ENCODE peak calls at places on chromosome X, in six cellular contexts. I, B, S, F, M and P are unnamed samples.
A peak's percentile ranks its signal among the peaks of the same experiment; 100 is the strongest.

GRCh38 chrX:9997524-9997923 is 30.4 kb downstream of the CLDN34 start:
- DNase-seq in I (no peak), B (no peak), S (no peak), F (no peak), M (no peak), P (no peak)

GRCh38 chrX:22345884-22346283 is 73.2 kb downstream of the CBLL2 start:
- DNase-seq in I (peak; percentile 50), B (no peak), S (no peak), F (no peak), M (no peak), P (no peak)

GRCh38 chrX:70219938-70220764 is 14.3 kb upstream of the AWAT1 start:
- DNase-seq in I (peak; percentile 79), B (no peak), S (peak; percentile 36), F (no peak), M (no peak), P (peak; percentile 38)

GRCh38 chrX:133335027-133335426 is 80.3 kb downstream of the GPC4 start:
- DNase-seq in I (peak; percentile 51), B (no peak), S (peak; percentile 4), F (no peak), M (no peak), P (no peak)

GRCh38 chrX:17007134-17007768 is 60.8 kb downstream of the REPS2 start:
- DNase-seq in I (peak; percentile 47), B (no peak), S (no peak), F (no peak), M (no peak), P (no peak)

GRCh38 chrX:38985375-38985774 is 184.1 kb downstream of the MID1IP1 start:
- DNase-seq in I (peak; percentile 36), B (no peak), S (peak; percentile 26), F (no peak), M (no peak), P (no peak)

GRCh38 chrX:110116581-110116980 is 113.7 kb downstream of the TMEM164 start:
- DNase-seq in I (no peak), B (no peak), S (no peak), F (no peak), M (no peak), P (no peak)

GRCh38 chrX:152913354-152913753 is 15.5 kb downstream of the ZNF185 start:
- DNase-seq in I (no peak), B (no peak), S (no peak), F (no peak), M (no peak), P (no peak)

GRCh38 chrX:129523076-129524055 is at the start of gene SMARCA1:
- DNase-seq in I (peak; percentile 44), B (no peak), S (peak; percentile 28), F (peak; percentile 34), M (no peak), P (peak; percentile 23)

GRCh38 chrX:43631841-43632240 is 24.3 kb upstream of the MAOA start:
- DNase-seq in I (no peak), B (no peak), S (no peak), F (no peak), M (no peak), P (no peak)

GRCh38 chrX:134469481-134469880 is 9.5 kb downstream of the HPRT1 start:
- DNase-seq in I (peak; percentile 61), B (no peak), S (no peak), F (no peak), M (no peak), P (no peak)

GRCh38 chrX:25206761-25207160 is 191.0 kb upstream of the ARX start:
- DNase-seq in I (no peak), B (no peak), S (peak; percentile 34), F (no peak), M (no peak), P (no peak)

GRCh38 chrX:63920875-63921274 is 135.9 kb upstream of the ARHGEF9 start:
- DNase-seq in I (no peak), B (no peak), S (no peak), F (no peak), M (no peak), P (no peak)

GRCh38 chrX:63919081-63919480 is 134.1 kb upstream of the ARHGEF9 start:
- DNase-seq in I (no peak), B (no peak), S (no peak), F (no peak), M (no peak), P (no peak)

GRCh38 chrX:63922221-63922620 is 137.2 kb upstream of the ARHGEF9 start:
- DNase-seq in I (peak; percentile 9), B (no peak), S (peak; percentile 1), F (no peak), M (no peak), P (no peak)

GRCh38 chrX:63917296-63917695 is 132.3 kb upstream of the ARHGEF9 start:
- DNase-seq in I (no peak), B (no peak), S (no peak), F (no peak), M (no peak), P (no peak)

DNA sequence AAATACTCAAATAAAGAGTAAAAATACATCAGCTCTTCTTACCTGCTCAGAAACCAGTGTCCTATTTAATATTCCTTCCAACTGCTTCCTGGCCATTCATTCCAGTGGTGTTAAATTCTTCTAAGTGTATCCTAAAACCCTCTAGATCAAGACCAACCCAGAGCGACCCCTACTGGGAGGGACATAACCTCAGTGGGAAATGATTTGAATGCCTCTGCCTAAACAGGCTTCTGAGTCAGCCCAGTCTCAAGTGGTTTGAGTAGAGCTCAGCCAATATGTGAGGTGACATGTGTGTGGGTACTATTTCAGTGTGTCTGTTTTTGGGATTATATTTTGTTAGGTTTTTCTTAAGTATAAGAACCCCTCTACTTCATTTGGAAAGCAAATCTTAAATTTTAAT is 133.6 kb upstream of the ARHGEF9 start:
- DNase-seq in I (peak; percentile 31), B (no peak), S (no peak), F (no peak), M (no peak), P (no peak)
- TF ChIP-seq CTCF in I (no peak), B (no peak), S (no peak), F (no peak), M (no peak), P (no peak)

DNA sequence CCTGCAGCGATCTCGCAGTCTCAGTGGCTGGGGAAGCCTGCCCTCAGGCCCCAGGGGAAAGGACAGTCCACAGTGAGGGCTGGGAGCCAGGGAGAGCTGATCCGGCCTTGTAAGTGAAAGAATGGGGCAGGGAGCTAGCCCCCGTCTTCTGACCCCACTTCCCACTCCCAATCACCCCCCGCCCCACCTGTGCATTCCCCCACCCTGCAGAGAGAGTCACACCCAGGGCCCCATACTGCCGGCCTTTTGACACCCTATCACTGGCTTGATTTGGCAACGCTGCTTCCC is 3.8 kb downstream of the ARHGAP4 start:
- DNase-seq in I (no peak), B (no peak), S (no peak), F (no peak), M (no peak), P (no peak)
- TF ChIP-seq CTCF in I (no peak), B (no peak), S (no peak), F (no peak), M (no peak), P (no peak)

GRCh38 chrX:145213504-145213903 is 33.8 kb upstream of the SPANXN1 start:
- DNase-seq in I (peak; percentile 12), B (no peak), S (peak; percentile 1), F (no peak), M (no peak), P (no peak)
- TF ChIP-seq CTCF in I (peak; percentile 37), B (no peak), S (peak; percentile 19), F (no peak), M (no peak), P (no peak)

GRCh38 chrX:77597090-77597489 is 149.9 kb downstream of the FGF16 start:
- DNase-seq in I (peak; percentile 57), B (no peak), S (peak; percentile 23), F (no peak), M (no peak), P (no peak)
- TF ChIP-seq CTCF in I (peak; percentile 44), B (no peak), S (peak; percentile 18), F (no peak), M (no peak), P (peak; percentile 30)

GRCh38 chrX:41457618-41458192 is 10.6 kb downstream of the NYX start:
- DNase-seq in I (no peak), B (no peak), S (no peak), F (no peak), M (no peak), P (no peak)
- TF ChIP-seq CTCF in I (peak; percentile 26), B (no peak), S (no peak), F (no peak), M (no peak), P (peak; percentile 25)

GRCh38 chrX:37509349-37509748 is 62.1 kb upstream of the LANCL3 start:
- DNase-seq in I (peak; percentile 3), B (no peak), S (no peak), F (no peak), M (peak; percentile 39), P (no peak)
- TF ChIP-seq CTCF in I (peak; percentile 25), B (no peak), S (no peak), F (no peak), M (peak; percentile 29), P (no peak)

DNA sequence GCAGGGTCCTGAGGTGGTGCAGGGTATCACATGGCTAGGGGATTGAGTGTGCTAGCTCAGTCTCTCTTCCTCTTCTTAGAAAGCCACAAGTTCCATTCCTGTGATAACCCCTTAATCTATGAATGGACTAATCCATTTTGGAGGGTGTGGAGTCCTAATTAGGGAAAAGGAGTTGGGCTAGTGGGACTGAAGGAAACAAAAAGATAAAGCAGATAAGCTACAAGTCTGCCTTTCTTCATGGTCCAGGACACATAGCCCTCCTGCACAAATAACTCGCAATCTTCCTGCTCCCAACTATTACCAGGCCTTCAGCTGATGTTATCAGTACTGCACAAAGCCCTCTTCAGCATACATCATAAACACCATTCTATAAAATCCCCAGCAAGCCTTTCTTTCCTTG is 44.2 kb downstream of the ZNF81 start:
- DNase-seq in I (no peak), B (no peak), S (no peak), F (no peak), M (no peak), P (no peak)
- TF ChIP-seq CTCF in I (no peak), B (no peak), S (no peak), F (no peak), M (no peak), P (no peak)